ENCODE peak calls at places on chromosomes 7 and 10, in ten cellular contexts. One of them, this sample, is unnamed.

GRCh38 chr10:55287346-55287745 is 486.3 kb upstream of the PCDH15 start:
- DNase-seq in SJCRH30: no peak
- DNase-seq in skeletal muscle cell: no peak
- DNase-seq in suprapubic skin: no peak
- DNase-seq in PC-3: peak; percentile 47
- DNase-seq in fibroblast of lung: peak; percentile 0
- DNase-seq in GM12865: no peak
- DNase-seq in BJ: no peak
- DNase-seq in ovary: no peak
- DNase-seq in IMR-90: no peak
- DNase-seq in this sample: no peak

GRCh38 chr7:55303220-55303619 is 61.9 kb upstream of the LANCL2 start:
- DNase-seq in ovary: no peak
- DNase-seq in SJCRH30: no peak
- DNase-seq in fibroblast of lung: no peak
- DNase-seq in BJ: no peak
- DNase-seq in GM12865: no peak
- DNase-seq in suprapubic skin: no peak
- DNase-seq in skeletal muscle cell: no peak
- DNase-seq in PC-3: no peak
- DNase-seq in IMR-90: no peak
- DNase-seq in this sample: no peak

GRCh38 chr7:84237533-84238173 is 43.1 kb upstream of the SEMA3A start:
- DNase-seq in BJ: peak; percentile 70
- DNase-seq in SJCRH30: no peak
- DNase-seq in suprapubic skin: no peak
- DNase-seq in GM12865: peak; percentile 43
- DNase-seq in IMR-90: peak; percentile 99
- DNase-seq in skeletal muscle cell: peak; percentile 89
- DNase-seq in fibroblast of lung: peak; percentile 95
- DNase-seq in PC-3: peak; percentile 97
- DNase-seq in ovary: no peak
- DNase-seq in this sample: no peak

GRCh38 chr7:49644402-49645166 is 128.9 kb upstream of the VWC2 start:
- DNase-seq in ovary: no peak
- DNase-seq in SJCRH30: peak; percentile 32
- DNase-seq in GM12865: no peak
- DNase-seq in PC-3: no peak
- DNase-seq in suprapubic skin: no peak
- DNase-seq in IMR-90: no peak
- DNase-seq in skeletal muscle cell: no peak
- DNase-seq in BJ: no peak
- DNase-seq in fibroblast of lung: no peak
- DNase-seq in this sample: no peak

GRCh38 chr10:4370376-4370775 is 455.6 kb upstream of the AKR1E2 start:
- DNase-seq in suprapubic skin: no peak
- DNase-seq in skeletal muscle cell: no peak
- DNase-seq in GM12865: no peak
- DNase-seq in SJCRH30: peak; percentile 6
- DNase-seq in BJ: no peak
- DNase-seq in PC-3: no peak
- DNase-seq in fibroblast of lung: peak; percentile 39
- DNase-seq in IMR-90: no peak
- DNase-seq in ovary: no peak
- DNase-seq in this sample: no peak

GRCh38 chr7:2968176-2968575 is 75.5 kb downstream of the CARD11 start:
- DNase-seq in skeletal muscle cell: no peak
- DNase-seq in fibroblast of lung: no peak
- DNase-seq in ovary: no peak
- DNase-seq in suprapubic skin: peak; percentile 26
- DNase-seq in PC-3: no peak
- DNase-seq in BJ: no peak
- DNase-seq in GM12865: no peak
- DNase-seq in IMR-90: no peak
- DNase-seq in SJCRH30: no peak
- DNase-seq in this sample: no peak

GRCh38 chr7:30143748-30144251 is 9.0 kb downstream of the MTURN start:
- DNase-seq in SJCRH30: peak; percentile 78
- DNase-seq in GM12865: no peak
- DNase-seq in ovary: no peak
- DNase-seq in fibroblast of lung: peak; percentile 43
- DNase-seq in skeletal muscle cell: no peak
- DNase-seq in BJ: no peak
- DNase-seq in suprapubic skin: no peak
- DNase-seq in IMR-90: peak; percentile 62
- DNase-seq in PC-3: peak; percentile 98
- DNase-seq in this sample: no peak

GRCh38 chr7:86328801-86329433 is 314.8 kb upstream of the GRM3 start:
- DNase-seq in fibroblast of lung: no peak
- DNase-seq in GM12865: no peak
- DNase-seq in suprapubic skin: no peak
- DNase-seq in ovary: no peak
- DNase-seq in BJ: no peak
- DNase-seq in skeletal muscle cell: no peak
- DNase-seq in IMR-90: no peak
- DNase-seq in PC-3: no peak
- DNase-seq in SJCRH30: no peak
- DNase-seq in this sample: no peak

GRCh38 chr7:94665426-94665825 is 9.5 kb upstream of the SGCE start:
- DNase-seq in SJCRH30: no peak
- DNase-seq in GM12865: no peak
- DNase-seq in suprapubic skin: no peak
- DNase-seq in skeletal muscle cell: no peak
- DNase-seq in fibroblast of lung: no peak
- DNase-seq in BJ: no peak
- DNase-seq in ovary: no peak
- DNase-seq in IMR-90: no peak
- DNase-seq in PC-3: no peak
- DNase-seq in this sample: no peak

GRCh38 chr7:130793855-130794618 is 60.0 kb upstream of the KLF14 start:
- DNase-seq in PC-3: no peak
- DNase-seq in IMR-90: peak; percentile 22
- DNase-seq in skeletal muscle cell: no peak
- DNase-seq in ovary: peak; percentile 42
- DNase-seq in fibroblast of lung: peak; percentile 55
- DNase-seq in suprapubic skin: no peak
- DNase-seq in SJCRH30: no peak
- DNase-seq in GM12865: no peak
- DNase-seq in BJ: no peak
- DNase-seq in this sample: no peak

GRCh38 chr7:149799397-149800168 is 26.2 kb upstream of the ZNF467 start:
- DNase-seq in GM12865: peak; percentile 48
- DNase-seq in BJ: no peak
- DNase-seq in SJCRH30: peak; percentile 43
- DNase-seq in IMR-90: no peak
- DNase-seq in ovary: no peak
- DNase-seq in skeletal muscle cell: no peak
- DNase-seq in fibroblast of lung: no peak
- DNase-seq in PC-3: peak; percentile 33
- DNase-seq in suprapubic skin: no peak
- DNase-seq in this sample: peak; percentile 73

GRCh38 chr7:99407849-99408346 is 499 bp downstream of the PDAP1 start:
- DNase-seq in IMR-90: peak; percentile 86
- DNase-seq in BJ: peak; percentile 28
- DNase-seq in PC-3: peak; percentile 53
- DNase-seq in fibroblast of lung: peak; percentile 77
- DNase-seq in SJCRH30: no peak
- DNase-seq in suprapubic skin: no peak
- DNase-seq in ovary: peak; percentile 78
- DNase-seq in skeletal muscle cell: peak; percentile 63
- DNase-seq in GM12865: peak; percentile 46
- DNase-seq in this sample: peak; percentile 49

DNA sequence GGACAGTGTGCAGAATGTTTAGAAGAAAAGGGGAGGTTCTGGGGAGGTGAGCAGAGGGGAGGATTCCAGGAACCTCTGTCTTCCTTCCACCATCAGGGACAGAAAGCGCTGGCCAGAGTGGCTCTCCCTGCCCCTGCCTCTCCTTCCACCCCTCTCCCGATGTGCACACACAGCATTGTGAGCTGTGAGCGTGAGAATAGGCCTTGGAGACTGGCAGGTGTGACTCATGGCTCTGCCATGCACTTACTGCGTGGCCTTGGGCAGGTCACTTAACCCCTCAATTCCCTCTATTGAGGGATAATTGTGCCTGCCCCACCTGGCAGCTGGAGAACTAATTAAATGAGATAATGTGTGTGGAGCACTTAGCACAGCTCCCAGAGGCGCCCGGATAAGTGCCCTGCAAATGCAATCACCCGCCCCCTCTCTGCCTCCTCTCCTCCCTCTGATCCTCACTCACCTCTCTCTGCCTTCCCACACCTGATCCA is 115.4 kb downstream of the ZMIZ1 start:
- DNase-seq in GM12865: no peak
- DNase-seq in PC-3: peak; percentile 100
- DNase-seq in suprapubic skin: no peak
- DNase-seq in BJ: no peak
- DNase-seq in fibroblast of lung: peak; percentile 62
- DNase-seq in ovary: no peak
- DNase-seq in IMR-90: peak; percentile 84
- DNase-seq in skeletal muscle cell: peak; percentile 42
- DNase-seq in SJCRH30: peak; percentile 69
- DNase-seq in this sample: no peak
- H3K4me3 ChIP-seq in GM12865: no peak overlapping the region
- H3K4me3 ChIP-seq in PC-3: peak overlapping the region; percentile 2
- H3K4me3 ChIP-seq in suprapubic skin: no peak overlapping the region
- H3K4me3 ChIP-seq in BJ: no peak overlapping the region
- H3K4me3 ChIP-seq in fibroblast of lung: no peak overlapping the region
- H3K4me3 ChIP-seq in ovary: no peak overlapping the region
- H3K4me3 ChIP-seq in IMR-90: no peak overlapping the region
- H3K4me3 ChIP-seq in skeletal muscle cell: no peak overlapping the region
- H3K4me3 ChIP-seq in SJCRH30: no peak overlapping the region
- H3K4me3 ChIP-seq in this sample: no peak overlapping the region

GRCh38 chr10:111076191-111076681 is 593 bp upstream of the ADRA2A start:
- DNase-seq in PC-3: peak; percentile 44
- DNase-seq in skeletal muscle cell: no peak
- DNase-seq in BJ: no peak
- DNase-seq in suprapubic skin: no peak
- DNase-seq in ovary: peak; percentile 90
- DNase-seq in GM12865: peak; percentile 46
- DNase-seq in IMR-90: peak; percentile 27
- DNase-seq in SJCRH30: peak; percentile 71
- DNase-seq in fibroblast of lung: peak; percentile 34
- DNase-seq in this sample: peak; percentile 80
- H3K4me3 ChIP-seq in PC-3: peak overlapping the region; percentile 68
- H3K4me3 ChIP-seq in skeletal muscle cell: peak overlapping the region; percentile 49
- H3K4me3 ChIP-seq in BJ: peak overlapping the region; percentile 20
- H3K4me3 ChIP-seq in suprapubic skin: peak overlapping the region; percentile 56
- H3K4me3 ChIP-seq in ovary: peak overlapping the region; percentile 51
- H3K4me3 ChIP-seq in GM12865: peak overlapping the region; percentile 17
- H3K4me3 ChIP-seq in IMR-90: peak overlapping the region; percentile 28
- H3K4me3 ChIP-seq in SJCRH30: peak overlapping the region; percentile 60
- H3K4me3 ChIP-seq in fibroblast of lung: peak overlapping the region; percentile 49
- H3K4me3 ChIP-seq in this sample: peak overlapping the region; percentile 78

DNA sequence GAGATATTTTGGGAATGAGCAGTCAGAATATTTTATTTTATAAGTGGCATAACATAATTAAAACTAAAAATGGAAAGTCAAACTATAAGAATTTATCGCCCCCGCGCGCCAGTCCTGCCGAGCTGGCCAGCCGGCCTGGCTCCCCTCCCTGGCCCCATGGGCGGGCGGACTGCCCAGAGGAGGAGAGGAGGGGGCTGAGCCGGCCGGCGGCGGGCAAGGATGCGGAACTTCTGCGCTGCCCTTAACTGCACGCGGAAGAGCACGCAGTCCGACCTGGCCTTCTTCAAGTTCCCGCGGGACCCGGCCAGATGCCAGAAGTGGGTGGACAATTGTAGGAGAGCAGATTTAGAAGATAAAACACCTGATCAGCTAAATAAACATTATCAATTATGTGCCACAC is 96.8 kb downstream of the DKK1 start:
- DNase-seq in BJ: no peak
- DNase-seq in fibroblast of lung: no peak
- DNase-seq in GM12865: no peak
- DNase-seq in ovary: no peak
- DNase-seq in PC-3: no peak
- DNase-seq in suprapubic skin: no peak
- DNase-seq in skeletal muscle cell: no peak
- DNase-seq in IMR-90: no peak
- DNase-seq in SJCRH30: no peak
- DNase-seq in this sample: no peak
- H3K4me3 ChIP-seq in BJ: no peak overlapping the region
- H3K4me3 ChIP-seq in fibroblast of lung: no peak overlapping the region
- H3K4me3 ChIP-seq in GM12865: no peak overlapping the region
- H3K4me3 ChIP-seq in ovary: no peak overlapping the region
- H3K4me3 ChIP-seq in PC-3: no peak overlapping the region
- H3K4me3 ChIP-seq in suprapubic skin: no peak overlapping the region
- H3K4me3 ChIP-seq in skeletal muscle cell: no peak overlapping the region
- H3K4me3 ChIP-seq in IMR-90: no peak overlapping the region
- H3K4me3 ChIP-seq in SJCRH30: no peak overlapping the region
- H3K4me3 ChIP-seq in this sample: no peak overlapping the region

GRCh38 chr7:158865977-158866376 is 9.6 kb downstream of the DYNC2I1 start:
- DNase-seq in ovary: no peak
- DNase-seq in GM12865: no peak
- DNase-seq in fibroblast of lung: no peak
- DNase-seq in PC-3: no peak
- DNase-seq in SJCRH30: no peak
- DNase-seq in suprapubic skin: no peak
- DNase-seq in BJ: no peak
- DNase-seq in skeletal muscle cell: no peak
- DNase-seq in IMR-90: no peak
- DNase-seq in this sample: no peak

GRCh38 chr7:158864833-158865232 is 8.5 kb downstream of the DYNC2I1 start:
- DNase-seq in GM12865: no peak
- DNase-seq in SJCRH30: no peak
- DNase-seq in skeletal muscle cell: no peak
- DNase-seq in ovary: no peak
- DNase-seq in PC-3: no peak
- DNase-seq in fibroblast of lung: no peak
- DNase-seq in BJ: no peak
- DNase-seq in IMR-90: no peak
- DNase-seq in suprapubic skin: no peak
- DNase-seq in this sample: no peak

GRCh38 chr7:158863611-158864506 is 7.5 kb downstream of the DYNC2I1 start:
- DNase-seq in BJ: peak; percentile 50
- DNase-seq in skeletal muscle cell: peak; percentile 54
- DNase-seq in GM12865: peak; percentile 67
- DNase-seq in fibroblast of lung: peak; percentile 63
- DNase-seq in ovary: peak; percentile 79
- DNase-seq in IMR-90: peak; percentile 60
- DNase-seq in PC-3: peak; percentile 85
- DNase-seq in suprapubic skin: peak; percentile 91
- DNase-seq in SJCRH30: peak; percentile 47
- DNase-seq in this sample: peak; percentile 55

GRCh38 chr7:158865462-158865922 is 9.1 kb downstream of the DYNC2I1 start:
- DNase-seq in SJCRH30: no peak
- DNase-seq in GM12865: no peak
- DNase-seq in BJ: no peak
- DNase-seq in PC-3: no peak
- DNase-seq in suprapubic skin: no peak
- DNase-seq in skeletal muscle cell: no peak
- DNase-seq in IMR-90: no peak
- DNase-seq in ovary: no peak
- DNase-seq in fibroblast of lung: no peak
- DNase-seq in this sample: no peak

DNA sequence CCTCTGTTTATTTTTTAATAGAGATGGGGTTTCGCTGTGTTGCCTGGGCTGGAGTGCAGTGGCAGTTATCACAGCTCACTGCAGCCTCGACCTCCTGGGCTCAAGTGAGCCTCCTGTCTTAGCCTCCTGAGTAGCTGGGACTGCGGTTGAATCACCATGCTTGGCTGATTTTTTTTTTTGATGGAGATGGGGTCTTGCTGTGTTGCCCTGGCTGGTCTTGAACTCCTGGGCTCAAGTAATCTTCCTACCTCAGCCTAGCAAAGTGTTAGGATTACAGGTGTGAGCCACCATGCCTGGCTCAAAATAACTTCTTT is 8.1 kb downstream of the DYNC2I1 start:
- DNase-seq in fibroblast of lung: no peak
- DNase-seq in BJ: no peak
- DNase-seq in GM12865: no peak
- DNase-seq in skeletal muscle cell: no peak
- DNase-seq in SJCRH30: no peak
- DNase-seq in suprapubic skin: no peak
- DNase-seq in ovary: no peak
- DNase-seq in IMR-90: no peak
- DNase-seq in PC-3: no peak
- DNase-seq in this sample: no peak
- H3K4me3 ChIP-seq in fibroblast of lung: peak overlapping the region; percentile 58
- H3K4me3 ChIP-seq in BJ: no peak overlapping the region
- H3K4me3 ChIP-seq in GM12865: no peak overlapping the region
- H3K4me3 ChIP-seq in skeletal muscle cell: peak overlapping the region; percentile 43
- H3K4me3 ChIP-seq in SJCRH30: peak overlapping the region; percentile 53
- H3K4me3 ChIP-seq in suprapubic skin: peak overlapping the region; percentile 56
- H3K4me3 ChIP-seq in ovary: no peak overlapping the region
- H3K4me3 ChIP-seq in IMR-90: no peak overlapping the region
- H3K4me3 ChIP-seq in PC-3: peak overlapping the region; percentile 55
- H3K4me3 ChIP-seq in this sample: no peak overlapping the region